ENCODE peak calls at places on chromosomes 5 and 9, in five cellular contexts. X is tibial nerve, Z is thoracic aorta, D is esophagus squamous epithelium, C is PC-3. V is an unnamed sample.

GRCh38 chr9:29332789-29333188 is 1759.5 kb upstream of the C9orf72 start:
- DNase-seq in Z (no peak), X (no peak), C (peak; percentile 79), D (no peak), V (no peak)

GRCh38 chr9:12813960-12814876 is 39.4 kb downstream of the LURAP1L start:
- DNase-seq in C (peak; percentile 93), Z (peak; percentile 19), X (peak; percentile 26), D (no peak), V (peak; percentile 81)

GRCh38 chr5:82159014-82159413 is 119.1 kb downstream of the RPS23 start:
- DNase-seq in D (no peak), X (no peak), Z (no peak), C (peak; percentile 68), V (no peak)

GRCh38 chr5:53879708-53880356 is 319.4 kb downstream of the NDUFS4 start:
- DNase-seq in C (no peak), D (no peak), X (no peak), Z (no peak), V (no peak)

GRCh38 chr9:112546149-112547012 is 59.8 kb downstream of the KIAA1958 start:
- DNase-seq in X (no peak), C (no peak), Z (no peak), D (no peak), V (no peak)

GRCh38 chr9:77751341-77752091 is 103.4 kb upstream of the GNA14 start:
- DNase-seq in C (peak; percentile 75), X (no peak), D (no peak), Z (no peak), V (no peak)

GRCh38 chr9:33506626-33507370 is 17.3 kb upstream of the ANKRD18B start:
- DNase-seq in Z (no peak), C (peak; percentile 72), X (no peak), D (no peak), V (no peak)

GRCh38 chr5:68709229-68709628 is 384.6 kb upstream of the SLC30A5 start:
- DNase-seq in C (no peak), D (no peak), X (no peak), Z (no peak), V (no peak)

GRCh38 chr9:125649315-125649714 is 57.7 kb downstream of the MAPKAP1 start:
- DNase-seq in D (no peak), Z (no peak), C (peak; percentile 85), X (no peak), V (no peak)

GRCh38 chr5:321233-321725 is at the start of gene AHRR:
- DNase-seq in Z (no peak), X (no peak), C (peak; percentile 75), D (no peak), V (no peak)

GRCh38 chr5:177312649-177313181 is 1.0 kb upstream of the MXD3 start:
- DNase-seq in C (peak; percentile 81), X (no peak), Z (no peak), D (no peak), V (peak; percentile 62)

GRCh38 chr5:82673460-82673859 is 395.3 kb upstream of the RPS23 start:
- DNase-seq in C (no peak), X (no peak), D (no peak), Z (no peak), V (no peak)

GRCh38 chr5:155697236-155697635 is 629.7 kb upstream of the SGCD start:
- DNase-seq in Z (no peak), D (no peak), X (no peak), C (no peak), V (no peak)

GRCh38 chr9:126705767-126706697 is 92.3 kb downstream of the LMX1B start:
- DNase-seq in X (peak; percentile 40), C (peak; percentile 59), D (no peak), Z (no peak), V (peak; percentile 66)

GRCh38 chr9:35103660-35104191 is 795 bp upstream of the STOML2 start:
- DNase-seq in C (no peak), X (no peak), D (no peak), Z (no peak), V (no peak)

GRCh38 chr9:94927762-94928158 is 201.3 kb downstream of the AOPEP start:
- DNase-seq in D (no peak), X (no peak), Z (no peak), C (no peak), V (no peak)

GRCh38 chr9:34492051-34492450 is 30.7 kb downstream of the ENHO start:
- DNase-seq in X (no peak), C (no peak), D (no peak), Z (no peak), V (no peak)

GRCh38 chr5:1805736-1806135 is 4.5 kb downstream of the NDUFS6 start:
- DNase-seq in X (no peak), Z (no peak), C (no peak), D (no peak), V (peak; percentile 14)

GRCh38 chr5:52007230-52007858 is 624.1 kb downstream of the ISL1 start:
- DNase-seq in D (no peak), X (no peak), C (peak; percentile 51), Z (no peak), V (no peak)

GRCh38 chr9:92525306-92525705 is 10.5 kb downstream of the ECM2 start:
- DNase-seq in C (peak; percentile 11), D (no peak), X (no peak), Z (no peak), V (no peak)

GRCh38 chr5:87829214-87829551 is 416.5 kb upstream of the CCNH start:
- DNase-seq in Z (peak; percentile 5), D (no peak), X (peak; percentile 70), C (peak; percentile 96), V (peak; percentile 73)

GRCh38 chr9:32344551-32345182 is 39.8 kb upstream of the ACO1 start:
- DNase-seq in X (no peak), C (no peak), Z (no peak), D (no peak), V (no peak)

GRCh38 chr5:14849516-14850294 is 21.9 kb downstream of the ANKH start:
- DNase-seq in C (peak; percentile 52), X (no peak), Z (no peak), D (no peak), V (no peak)

GRCh38 chr9:90088411-90088810 is 483.6 kb downstream of the GADD45G start:
- DNase-seq in D (no peak), Z (no peak), C (no peak), X (no peak), V (no peak)

GRCh38 chr9:38039090-38039906 is 29.7 kb downstream of the SHB start:
- DNase-seq in X (no peak), C (peak; percentile 76), D (no peak), Z (no peak), V (no peak)

GRCh38 chr5:157049605-157050004 is 9.3 kb downstream of the HAVCR1 start:
- DNase-seq in D (no peak), C (peak; percentile 47), Z (no peak), X (no peak), V (no peak)

GRCh38 chr5:124570285-124571035 is 176.0 kb downstream of the ZNF608 start:
- DNase-seq in X (no peak), C (no peak), D (no peak), Z (no peak), V (no peak)

GRCh38 chr9:88433583-88434240 is 45.5 kb downstream of the SPIN1 start:
- DNase-seq in Z (no peak), D (no peak), C (peak; percentile 44), X (no peak), V (no peak)

GRCh38 chr9:18142964-18143363 is 331.0 kb upstream of the ADAMTSL1 start:
- DNase-seq in C (peak; percentile 26), D (no peak), X (no peak), Z (no peak), V (no peak)

GRCh38 chr5:112923148-112923917 is 1.3 kb upstream of the REEP5 start:
- DNase-seq in D (no peak), X (no peak), Z (no peak), C (no peak), V (no peak)

GRCh38 chr9:130845254-130845653 is 10.2 kb downstream of the ABL1 start:
- DNase-seq in X (no peak), D (no peak), C (no peak), Z (no peak), V (no peak)
- H3K4me3 ChIP-seq in X (no peak overlapping the region), D (no peak overlapping the region), C (peak overlapping the region; percentile 57), Z (peak overlapping the region; percentile 67), V (peak overlapping the region; percentile 32)

DNA sequence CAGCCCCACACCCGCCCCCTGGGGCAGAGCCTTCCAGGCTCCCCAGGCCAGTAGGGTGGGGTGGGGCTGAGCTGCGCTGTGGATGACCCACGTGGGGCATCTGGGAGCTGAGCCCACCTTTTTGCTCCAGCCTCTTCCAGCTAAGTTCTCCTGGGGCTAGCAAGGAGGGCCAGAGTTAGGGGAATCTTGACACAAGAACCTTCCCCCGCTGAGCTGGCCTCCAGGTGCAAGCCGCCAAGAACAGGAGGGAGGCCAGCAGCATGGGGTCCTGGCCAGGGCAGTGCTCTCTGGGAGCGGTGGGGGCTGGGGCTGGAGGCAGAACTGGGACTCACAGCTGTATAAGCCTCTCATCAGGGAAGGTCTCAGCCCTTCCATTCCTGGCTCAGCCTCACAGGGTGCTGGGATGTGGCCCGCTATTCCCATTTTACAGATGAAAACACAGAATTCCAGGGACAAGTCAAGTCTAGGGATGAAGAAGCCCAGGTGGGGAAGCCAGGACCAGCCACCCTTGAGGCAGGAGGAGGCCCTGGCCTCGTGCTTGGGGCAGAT is 21.5 kb downstream of the SARDH start:
- DNase-seq in D (no peak), C (no peak), Z (no peak), X (no peak), V (peak; percentile 51)
- H3K4me1 ChIP-seq in D (no peaks in the 10 kb centered on the region), C (no peaks in the 10 kb centered on the region), Z (no peaks in the 10 kb centered on the region), X (no peaks in the 10 kb centered on the region), V (no peaks in the 10 kb centered on the region)

GRCh38 chr9:114503009-114503408 is 2.3 kb downstream of the WHRN start:
- DNase-seq in Z (no peak), X (no peak), C (peak; percentile 11), D (no peak), V (no peak)

GRCh38 chr9:114503522-114504340 is 1.5 kb downstream of the WHRN start:
- DNase-seq in C (peak; percentile 15), Z (no peak), D (no peak), X (no peak), V (no peak)

GRCh38 chr9:114505187-114506081 is at the start of gene WHRN:
- DNase-seq in D (peak; percentile 55), C (peak; percentile 86), Z (peak; percentile 72), X (peak; percentile 79), V (peak; percentile 87)

GRCh38 chr9:114506082-114506390 is 763 bp upstream of the WHRN start:
- DNase-seq in D (no peak), Z (no peak), C (no peak), X (no peak), V (no peak)

GRCh38 chr9:114504341-114505186 is 709 bp downstream of the WHRN start:
- DNase-seq in C (peak; percentile 58), D (no peak), Z (no peak), X (peak; percentile 23), V (no peak)
- TF ChIP-seq CTCF in C (peak; percentile 70), D (peak; percentile 14), Z (no peak), X (peak; percentile 31), V (no peak)

DNA sequence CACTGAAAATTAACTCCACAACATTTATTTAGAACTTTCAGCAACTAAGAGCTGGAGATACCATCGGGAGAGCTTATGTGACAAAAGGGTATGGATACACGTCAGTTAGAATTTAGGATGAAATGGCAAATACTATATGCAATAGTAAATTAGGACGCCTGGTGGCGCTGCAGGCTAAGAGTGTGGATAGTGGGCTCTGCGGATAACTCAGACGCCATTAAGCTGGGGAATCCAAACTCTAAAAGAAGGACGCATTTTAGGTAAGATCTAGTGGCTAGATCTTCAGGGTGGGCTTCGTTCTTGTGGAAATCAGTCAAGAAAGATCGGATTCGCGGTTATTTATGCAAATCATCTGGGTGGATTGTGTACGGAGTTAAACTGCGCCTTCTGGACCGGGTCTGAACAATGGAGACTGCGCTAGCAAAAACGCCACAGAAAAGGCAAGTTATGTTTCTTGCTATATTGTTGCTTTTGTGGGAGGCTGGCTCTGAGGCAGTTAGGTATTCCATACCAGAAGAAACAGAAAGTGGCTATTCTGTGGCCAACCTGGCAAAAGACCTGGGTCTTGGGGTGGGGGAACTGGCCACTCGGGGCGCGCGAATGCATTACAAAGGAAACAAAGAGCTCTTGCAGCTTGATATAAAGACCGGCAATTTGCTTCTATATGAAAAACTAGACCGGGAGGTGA is at the start of gene PCDHB5:
- DNase-seq in Z (no peak), D (no peak), C (no peak), X (no peak), V (no peak)
- H3K4me3 ChIP-seq in Z (peak within 1 kb of the TSS; percentile 55), D (peak within 1 kb of the TSS; percentile 35), C (no peak within 1 kb of the TSS), X (peak within 1 kb of the TSS; percentile 20), V (peak within 1 kb of the TSS; percentile 45)

V was measured in tibial artery.